ENCODE peak calls at places on chromosomes 6 and 20, in six cellular contexts. L is CD8-positive, alpha-beta T cell; W is activated gamma-delta T cell; D is activated T-cell treated with anti-CD3 and anti-CD28 coated beads, Interleukin-2, amount 50 U/mL, for 4 hours; V is GM10248; E is fibroblast of mammary gland. T is an unnamed sample.

GRCh38 chr20:14337400-14338171 is at the start of gene FLRT3:
- DNase-seq in D (no peak), E (peak; percentile 96), L (no peak), V (peak; percentile 46), W (no peak), T (no peak)

GRCh38 chr6:140970485-140970884 is 1162.2 kb upstream of the GJE1 start:
- DNase-seq in E (peak; percentile 30), V (no peak), L (no peak), D (no peak), W (no peak), T (no peak)

GRCh38 chr20:43765933-43766332 is 39.1 kb upstream of the GTSF1L start:
- DNase-seq in D (no peak), L (no peak), V (no peak), E (no peak), W (no peak), T (no peak)

GRCh38 chr6:70413829-70414494 is 654 bp downstream of the FAM135A start:
- DNase-seq in D (peak; percentile 9), L (no peak), W (peak; percentile 47), V (peak; percentile 14), E (no peak), T (no peak)

GRCh38 chr6:68226460-68226859 is 408.6 kb upstream of the ADGRB3 start:
- DNase-seq in E (no peak), L (no peak), D (no peak), W (no peak), V (no peak), T (no peak)

GRCh38 chr6:28337103-28337520 is 1.2 kb upstream of the ZSCAN31 start:
- DNase-seq in D (no peak), E (no peak), W (no peak), V (no peak), L (no peak), T (no peak)

GRCh38 chr6:160933256-160933655 is 58.3 kb upstream of the MAP3K4 start:
- DNase-seq in E (no peak), L (no peak), D (no peak), W (no peak), V (no peak), T (no peak)

GRCh38 chr20:33482581-33482980 is 7.3 kb upstream of the CBFA2T2 start:
- DNase-seq in D (no peak), W (no peak), V (no peak), E (no peak), L (no peak), T (no peak)

GRCh38 chr6:119493980-119494379 is 144.4 kb upstream of the MAN1A1 start:
- DNase-seq in L (no peak), E (no peak), W (no peak), V (no peak), D (no peak), T (no peak)

GRCh38 chr6:53066059-53066406 is 829 bp downstream of the FBXO9 start:
- DNase-seq in V (peak; percentile 22), E (peak; percentile 41), L (peak; percentile 4), W (peak; percentile 12), D (peak; percentile 8), T (no peak)

GRCh38 chr6:105137388-105137787 is 42.4 kb downstream of the POPDC3 start:
- DNase-seq in L (no peak), E (no peak), V (peak; percentile 20), W (no peak), D (no peak), T (no peak)

GRCh38 chr6:24659547-24659946 is 7.2 kb downstream of the TDP2 start:
- DNase-seq in L (no peak), D (no peak), E (peak; percentile 34), V (no peak), W (no peak), T (no peak)

GRCh38 chr20:14259691-14260090 is 77.7 kb downstream of the FLRT3 start:
- DNase-seq in E (peak; percentile 41), W (no peak), L (no peak), D (no peak), V (no peak), T (no peak)

GRCh38 chr6:39088331-39088730 is 26.7 kb downstream of the SAYSD1 start:
- DNase-seq in V (no peak), L (no peak), W (no peak), D (no peak), E (peak; percentile 43), T (no peak)

GRCh38 chr6:149176971-149177667 is 140.4 kb upstream of the TAB2 start:
- DNase-seq in E (no peak), L (no peak), D (no peak), W (no peak), V (no peak), T (no peak)

GRCh38 chr20:42484335-42484734 is 705.4 kb downstream of the PTPRT start:
- DNase-seq in V (no peak), E (peak; percentile 17), D (no peak), W (no peak), L (no peak), T (no peak)

GRCh38 chr6:25085761-25086160 is 150.0 kb upstream of the RIPOR2 start:
- DNase-seq in E (no peak), V (peak; percentile 20), W (no peak), L (no peak), D (no peak), T (no peak)

GRCh38 chr20:51953731-51954340 is 151.5 kb upstream of the SALL4 start:
- DNase-seq in W (no peak), V (no peak), E (no peak), D (no peak), L (no peak), T (no peak)

GRCh38 chr6:134689177-134689576 is 260.7 kb downstream of the ALDH8A1 start:
- DNase-seq in V (no peak), D (no peak), E (no peak), L (no peak), W (no peak), T (no peak)

GRCh38 chr6:489762-490161 is 98.2 kb downstream of the IRF4 start:
- DNase-seq in L (no peak), V (no peak), D (no peak), E (no peak), W (no peak), T (no peak)

GRCh38 chr20:11796041-11796440 is 121.7 kb upstream of the BTBD3 start:
- DNase-seq in D (no peak), E (peak; percentile 38), V (no peak), L (no peak), W (no peak), T (no peak)

GRCh38 chr20:57617079-57617795 is 3.0 kb downstream of the ZBP1 start:
- DNase-seq in V (peak; percentile 5), W (no peak), E (no peak), L (no peak), D (no peak), T (no peak)

GRCh38 chr20:23049933-23050838 is 714 bp upstream of the THBD start:
- DNase-seq in L (no peak), E (no peak), W (no peak), V (no peak), D (no peak), T (no peak)

GRCh38 chr6:37396571-37397185 is 36.3 kb upstream of the CMTR1 start:
- DNase-seq in E (peak; percentile 63), D (no peak), V (no peak), L (no peak), W (no peak), T (no peak)

T was measured in cortex of kidney.